ENCODE peak calls at places on chromosome 10, in nine cellular contexts. B is RKO; W is amygdala; K is esophagus squamous epithelium; Q is NCI-H1436; G is lower leg skin; F is H54; N is activated T-cell treated with anti-CD3 and anti-CD28 coated beads, Interleukin-2, amount 50 U/mL, for 72 hours; V is HTR-8/SVneo. I is an unnamed sample.

GRCh38 chr10:61135276-61135721 is 191.3 kb upstream of the RHOBTB1 start:
- DNase-seq in B (no peak), W (no peak), K (no peak), Q (no peak), G (no peak), F (no peak), N (no peak), V (no peak), I (no peak)

GRCh38 chr10:91190388-91190870 is 30.0 kb upstream of the PCGF5 start:
- DNase-seq in B (no peak), W (no peak), K (no peak), Q (no peak), G (no peak), F (no peak), N (no peak), V (no peak), I (no peak)

GRCh38 chr10:13848530-13849425 is 262.0 kb downstream of the PRPF18 start:
- DNase-seq in B (no peak), W (no peak), K (no peak), Q (no peak), G (no peak), F (no peak), N (no peak), V (no peak), I (no peak)

GRCh38 chr10:81405399-81405798 is 469.6 kb upstream of the NRG3 start:
- DNase-seq in B (no peak), W (no peak), K (no peak), Q (no peak), G (no peak), F (no peak), N (no peak), V (no peak), I (no peak)

GRCh38 chr10:130895172-130895571 is 416.3 kb downstream of the TCERG1L start:
- DNase-seq in B (no peak), W (no peak), K (no peak), Q (no peak), G (peak; percentile 52), F (no peak), N (no peak), V (no peak), I (no peak)

GRCh38 chr10:88989824-88990527 is 622 bp upstream of the FAS start:
- DNase-seq in B (peak; percentile 16), W (no peak), K (no peak), Q (no peak), G (peak; percentile 92), F (no peak), N (no peak), V (no peak), I (no peak)

GRCh38 chr10:58637372-58637771 is 124.7 kb downstream of the BICC1 start:
- DNase-seq in B (no peak), W (no peak), K (no peak), Q (no peak), G (no peak), F (no peak), N (no peak), V (no peak), I (no peak)

GRCh38 chr10:26799342-26799741 is 61.4 kb downstream of the ABI1 start:
- DNase-seq in B (no peak), W (no peak), K (no peak), Q (no peak), G (no peak), F (no peak), N (no peak), V (no peak), I (no peak)

GRCh38 chr10:77386833-77387232 is 250.8 kb downstream of the KCNMA1 start:
- DNase-seq in B (no peak), W (no peak), K (no peak), Q (no peak), G (no peak), F (peak; percentile 33), N (no peak), V (no peak), I (no peak)

GRCh38 chr10:96359616-96360015 is 814 bp upstream of the OPALIN start:
- DNase-seq in B (no peak), W (no peak), K (no peak), Q (no peak), G (peak; percentile 68), F (no peak), N (no peak), V (no peak), I (no peak)

GRCh38 chr10:103876155-103876554 is 20.8 kb upstream of the SH3PXD2A start:
- DNase-seq in B (no peak), W (no peak), K (no peak), Q (no peak), G (peak; percentile 10), F (no peak), N (no peak), V (no peak), I (no peak)

GRCh38 chr10:31319602-31320178 is 674 bp downstream of the ZEB1 start:
- DNase-seq in B (no peak), W (no peak), K (no peak), Q (no peak), G (no peak), F (peak; percentile 9), N (peak; percentile 18), V (no peak), I (peak; percentile 15)

GRCh38 chr10:85651507-85651902 is 715.1 kb downstream of the GRID1 start:
- DNase-seq in B (no peak), W (no peak), K (no peak), Q (no peak), G (no peak), F (no peak), N (no peak), V (no peak), I (peak; percentile 39)

GRCh38 chr10:91707236-91707635 is 74.4 kb upstream of the PPP1R3C start:
- DNase-seq in B (no peak), W (no peak), K (no peak), Q (no peak), G (no peak), F (no peak), N (no peak), V (no peak), I (no peak)

GRCh38 chr10:63071145-63071544 is 62.0 kb upstream of the NRBF2 start:
- DNase-seq in B (no peak), W (no peak), K (no peak), Q (no peak), G (no peak), F (no peak), N (no peak), V (no peak), I (no peak)

GRCh38 chr10:3527144-3527543 is 257.9 kb downstream of the KLF6 start:
- DNase-seq in B (no peak), W (no peak), K (no peak), Q (no peak), G (no peak), F (no peak), N (no peak), V (no peak), I (no peak)

GRCh38 chr10:51399840-51400239 is 299.6 kb downstream of the CSTF2T start:
- DNase-seq in B (no peak), W (no peak), K (no peak), Q (no peak), G (no peak), F (no peak), N (no peak), V (no peak), I (no peak)

GRCh38 chr10:24650669-24651391 is 72.9 kb downstream of the ARHGAP21 start:
- DNase-seq in B (no peak), W (no peak), K (no peak), Q (no peak), G (no peak), F (no peak), N (no peak), V (no peak), I (no peak)

GRCh38 chr10:33229252-33229943 is 105.1 kb downstream of the NRP1 start:
- DNase-seq in B (no peak), W (no peak), K (no peak), Q (no peak), G (no peak), F (no peak), N (no peak), V (no peak), I (no peak)

GRCh38 chr10:122044045-122044661 is 55.2 kb downstream of the TACC2 start:
- DNase-seq in B (peak; percentile 47), W (no peak), K (no peak), Q (no peak), G (no peak), F (no peak), N (no peak), V (peak; percentile 20), I (peak; percentile 53)

GRCh38 chr10:59006511-59007306 is 169.7 kb upstream of the PHYHIPL start:
- DNase-seq in B (peak; percentile 54), W (no peak), K (no peak), Q (no peak), G (no peak), F (peak; percentile 55), N (no peak), V (peak; percentile 25), I (no peak)

GRCh38 chr10:88318803-88319202 is 264.3 kb downstream of the RNLS start:
- DNase-seq in B (no peak), W (no peak), K (no peak), Q (no peak), G (no peak), F (no peak), N (no peak), V (no peak), I (no peak)

I was measured in heart left ventricle.